ENCODE peak calls at places on chromosomes 2 and 18, in four cellular contexts. One of them, this sample, is unnamed.

GRCh38 chr2:3036432-3037125 is 341.0 kb downstream of the EIPR1 start:
- DNase-seq in endodermal cell: no peak
- DNase-seq in kidney: no peak
- DNase-seq in choroid plexus epithelial cell: no peak
- DNase-seq in this sample: no peak

GRCh38 chr2:75431757-75432156 is 129.0 kb downstream of the EVA1A start:
- DNase-seq in endodermal cell: no peak
- DNase-seq in kidney: no peak
- DNase-seq in choroid plexus epithelial cell: no peak
- DNase-seq in this sample: no peak

GRCh38 chr18:5546660-5547059 is 2.9 kb upstream of the EPB41L3 start:
- DNase-seq in endodermal cell: peak
- DNase-seq in kidney: no peak
- DNase-seq in choroid plexus epithelial cell: peak
- DNase-seq in this sample: no peak

GRCh38 chr2:105571445-105571987 is 172.7 kb upstream of the FHL2 start:
- DNase-seq in endodermal cell: no peak
- DNase-seq in kidney: peak
- DNase-seq in choroid plexus epithelial cell: no peak
- DNase-seq in this sample: no peak

GRCh38 chr2:215779912-215780311 is 233.4 kb downstream of the MREG start:
- DNase-seq in endodermal cell: no peak
- DNase-seq in kidney: no peak
- DNase-seq in choroid plexus epithelial cell: no peak
- DNase-seq in this sample: no peak

GRCh38 chr2:238657132-238658053 is 190.5 kb upstream of the TWIST2 start:
- DNase-seq in endodermal cell: peak
- DNase-seq in kidney: no peak
- DNase-seq in choroid plexus epithelial cell: peak
- DNase-seq in this sample: no peak

GRCh38 chr2:180983468-180984388 is 3.3 kb downstream of the UBE2E3 start:
- DNase-seq in endodermal cell: peak
- DNase-seq in kidney: no peak
- DNase-seq in choroid plexus epithelial cell: peak
- DNase-seq in this sample: peak

GRCh38 chr2:228875152-228875875 is 395.8 kb downstream of the PID1 start:
- DNase-seq in endodermal cell: no peak
- DNase-seq in kidney: no peak
- DNase-seq in choroid plexus epithelial cell: peak
- DNase-seq in this sample: no peak

GRCh38 chr2:128442053-128442751 is 123.5 kb upstream of the HS6ST1 start:
- DNase-seq in endodermal cell: peak
- DNase-seq in kidney: no peak
- DNase-seq in choroid plexus epithelial cell: peak
- DNase-seq in this sample: no peak

GRCh38 chr2:26337298-26337697 is 8.6 kb upstream of the SELENOI start:
- DNase-seq in endodermal cell: no peak
- DNase-seq in kidney: no peak
- DNase-seq in choroid plexus epithelial cell: no peak
- DNase-seq in this sample: no peak

GRCh38 chr2:11482473-11483031 is 16.6 kb upstream of the E2F6 start:
- DNase-seq in endodermal cell: peak
- DNase-seq in kidney: peak
- DNase-seq in choroid plexus epithelial cell: no peak
- DNase-seq in this sample: no peak

GRCh38 chr2:1586251-1586945 is 157.9 kb downstream of the PXDN start:
- DNase-seq in endodermal cell: no peak
- DNase-seq in kidney: peak
- DNase-seq in choroid plexus epithelial cell: no peak
- DNase-seq in this sample: no peak

GRCh38 chr2:1582891-1583341 is 161.4 kb downstream of the PXDN start:
- DNase-seq in endodermal cell: peak
- DNase-seq in kidney: no peak
- DNase-seq in choroid plexus epithelial cell: no peak
- DNase-seq in this sample: no peak

GRCh38 chr2:1584051-1584531 is 160.2 kb downstream of the PXDN start:
- DNase-seq in endodermal cell: peak
- DNase-seq in kidney: peak
- DNase-seq in choroid plexus epithelial cell: no peak
- DNase-seq in this sample: no peak

GRCh38 chr2:1585635-1586034 is 158.7 kb downstream of the PXDN start:
- DNase-seq in endodermal cell: peak
- DNase-seq in kidney: peak
- DNase-seq in choroid plexus epithelial cell: no peak
- DNase-seq in this sample: no peak

DNA sequence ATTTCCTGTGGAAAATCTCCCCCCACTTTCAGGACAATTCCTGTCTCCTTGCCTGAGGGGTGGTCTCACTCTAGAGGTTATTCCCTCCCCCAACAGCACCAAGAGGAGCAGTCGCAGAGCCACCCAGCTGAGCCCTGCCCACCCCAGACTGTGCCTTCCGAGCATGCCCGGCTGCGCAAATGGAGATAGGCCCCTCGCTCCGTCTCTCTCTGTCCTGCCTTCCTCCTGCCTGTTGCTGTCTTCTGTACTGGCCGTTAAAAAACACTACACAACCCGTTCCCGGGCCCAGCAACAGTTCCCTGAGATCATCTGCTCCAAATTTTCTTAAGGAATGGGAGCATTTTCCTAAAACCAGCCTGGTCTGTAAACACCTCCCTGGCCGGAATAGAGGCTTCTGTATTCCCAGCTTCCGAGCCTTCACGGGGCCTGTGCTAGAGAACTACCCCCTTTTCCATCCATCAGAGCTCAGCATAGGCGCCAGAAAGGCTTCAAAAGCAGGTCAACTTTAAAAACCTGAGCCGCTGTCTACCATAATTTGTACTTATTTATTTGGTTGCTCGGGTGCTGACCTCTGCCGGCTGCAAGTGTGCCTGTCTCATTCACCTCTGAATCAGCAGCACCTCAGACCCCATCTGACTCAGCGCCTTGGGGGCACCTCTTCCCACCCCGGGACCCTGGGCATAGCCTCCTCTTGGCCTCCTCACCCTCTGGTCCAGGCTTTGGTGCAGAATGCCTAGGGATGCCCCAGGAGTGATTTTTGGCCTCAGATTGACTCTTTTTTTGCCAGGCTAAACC is 159.4 kb downstream of the PXDN start:
- DNase-seq in endodermal cell: peak
- DNase-seq in kidney: no peak
- DNase-seq in choroid plexus epithelial cell: peak
- DNase-seq in this sample: no peak
- TF ChIP-seq CTCF in endodermal cell: no peak
- TF ChIP-seq CTCF in kidney: no peak
- TF ChIP-seq CTCF in choroid plexus epithelial cell: peak
- TF ChIP-seq CTCF in this sample: no peak

DNA sequence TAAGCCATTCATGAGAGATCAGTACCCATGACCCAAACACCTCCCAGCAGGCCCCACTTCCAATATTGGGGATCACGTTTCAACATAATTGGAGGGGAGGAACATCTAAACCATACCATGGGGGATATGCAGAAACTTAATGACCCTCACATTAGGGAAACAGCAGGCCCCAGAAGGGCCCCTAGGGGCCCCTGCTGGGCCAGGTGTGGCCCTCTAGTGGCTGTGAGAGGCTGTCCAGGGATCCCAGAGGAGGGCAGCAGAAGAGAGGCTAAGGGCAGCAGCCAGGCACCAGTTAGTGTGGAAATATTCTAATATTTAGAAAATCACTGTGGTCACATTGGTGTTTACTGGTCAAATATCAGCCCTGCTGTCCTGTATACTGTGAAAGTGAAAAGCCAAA is 49.3 kb upstream of the ANKRD44 start:
- DNase-seq in endodermal cell: peak
- DNase-seq in kidney: no peak
- DNase-seq in choroid plexus epithelial cell: no peak
- DNase-seq in this sample: no peak
- TF ChIP-seq CTCF in endodermal cell: peak
- TF ChIP-seq CTCF in kidney: no peak
- TF ChIP-seq CTCF in choroid plexus epithelial cell: no peak
- TF ChIP-seq CTCF in this sample: no peak

DNA sequence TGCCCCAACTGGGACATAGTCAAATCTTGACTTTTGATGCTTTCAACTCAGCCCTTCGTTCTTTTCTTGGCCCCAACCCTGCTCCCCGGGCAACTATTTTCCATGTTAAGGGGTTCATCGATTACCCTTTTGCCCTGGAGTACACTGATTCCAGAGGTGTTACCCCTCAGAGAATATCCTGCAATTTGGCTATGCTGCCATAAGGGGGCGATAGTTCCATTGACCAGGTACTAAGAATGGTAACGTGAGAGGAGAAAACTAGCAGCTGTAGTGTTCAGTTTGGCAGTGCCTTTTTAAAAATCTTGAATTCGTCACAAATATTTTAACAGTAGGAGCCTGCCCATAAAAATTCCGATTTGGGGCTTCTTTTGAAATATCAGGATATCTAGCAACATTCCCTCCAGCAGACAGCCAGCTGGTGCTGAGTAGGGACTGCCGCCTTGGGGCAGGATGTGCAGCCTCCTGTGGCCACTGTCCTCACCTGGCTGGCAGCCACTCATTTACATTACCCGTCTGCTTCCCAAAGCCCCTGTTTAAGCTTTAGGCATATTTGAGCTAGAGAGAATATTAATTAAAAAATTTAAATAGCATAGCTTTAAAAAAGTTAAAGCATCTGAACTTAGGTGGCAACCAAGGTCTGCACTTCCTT is 146.3 kb upstream of the SKOR2 start:
- DNase-seq in endodermal cell: peak
- DNase-seq in kidney: no peak
- DNase-seq in choroid plexus epithelial cell: no peak
- DNase-seq in this sample: no peak
- TF ChIP-seq CTCF in endodermal cell: peak
- TF ChIP-seq CTCF in kidney: no peak
- TF ChIP-seq CTCF in choroid plexus epithelial cell: no peak
- TF ChIP-seq CTCF in this sample: no peak

DNA sequence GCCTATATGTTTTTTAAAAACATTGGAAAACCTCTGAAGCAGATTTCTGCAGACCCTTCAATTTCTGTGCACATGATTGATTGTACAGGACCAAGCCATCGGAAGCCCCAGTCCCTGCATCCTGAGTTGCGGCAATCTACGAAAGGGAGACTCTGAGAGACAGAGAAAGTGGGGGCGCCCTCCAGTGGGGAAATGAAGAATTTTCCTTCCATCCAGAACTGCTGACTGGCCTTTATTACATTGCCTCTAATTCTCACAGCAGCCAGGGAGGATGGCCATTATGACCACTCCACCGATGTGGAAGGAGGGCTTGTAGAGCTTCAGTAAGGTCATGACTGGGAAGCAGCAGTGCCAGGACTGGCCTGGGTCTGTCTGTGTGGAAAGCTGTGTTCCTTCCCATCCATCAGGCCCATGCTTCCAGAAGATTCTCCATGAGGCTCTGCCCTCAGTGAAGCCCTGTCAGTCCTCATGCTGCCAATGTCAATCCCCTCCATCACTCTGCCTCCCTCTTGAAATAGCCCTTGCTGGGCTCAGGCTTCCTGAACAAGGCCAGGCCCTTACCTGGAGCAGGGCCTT is 20.0 kb upstream of the RESP18 start:
- DNase-seq in endodermal cell: peak
- DNase-seq in kidney: no peak
- DNase-seq in choroid plexus epithelial cell: peak
- DNase-seq in this sample: peak
- TF ChIP-seq CTCF in endodermal cell: peak
- TF ChIP-seq CTCF in kidney: peak
- TF ChIP-seq CTCF in choroid plexus epithelial cell: peak
- TF ChIP-seq CTCF in this sample: peak

DNA sequence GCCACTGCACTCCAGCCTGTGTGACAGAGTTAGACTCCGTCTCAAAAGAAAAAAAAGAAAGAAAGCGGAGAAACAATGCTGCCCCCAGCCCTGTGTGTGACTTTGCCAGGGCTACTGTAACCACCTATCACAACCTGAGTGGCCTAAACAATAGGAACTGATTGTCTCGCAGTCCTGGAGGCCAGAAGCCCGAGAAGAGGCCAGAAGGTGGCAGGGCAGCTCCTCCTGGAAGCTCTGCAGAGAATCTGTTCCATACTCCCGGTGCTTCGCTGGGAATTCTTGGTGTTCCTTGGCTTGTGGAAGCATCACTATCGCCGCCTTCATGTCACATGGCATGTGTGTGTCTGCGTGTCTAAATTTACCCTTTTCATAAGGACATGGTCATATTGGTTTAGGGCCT is 14.4 kb upstream of the RAB17 start:
- DNase-seq in endodermal cell: peak
- DNase-seq in kidney: no peak
- DNase-seq in choroid plexus epithelial cell: no peak
- DNase-seq in this sample: peak
- TF ChIP-seq CTCF in endodermal cell: peak
- TF ChIP-seq CTCF in kidney: peak
- TF ChIP-seq CTCF in choroid plexus epithelial cell: peak
- TF ChIP-seq CTCF in this sample: peak

DNA sequence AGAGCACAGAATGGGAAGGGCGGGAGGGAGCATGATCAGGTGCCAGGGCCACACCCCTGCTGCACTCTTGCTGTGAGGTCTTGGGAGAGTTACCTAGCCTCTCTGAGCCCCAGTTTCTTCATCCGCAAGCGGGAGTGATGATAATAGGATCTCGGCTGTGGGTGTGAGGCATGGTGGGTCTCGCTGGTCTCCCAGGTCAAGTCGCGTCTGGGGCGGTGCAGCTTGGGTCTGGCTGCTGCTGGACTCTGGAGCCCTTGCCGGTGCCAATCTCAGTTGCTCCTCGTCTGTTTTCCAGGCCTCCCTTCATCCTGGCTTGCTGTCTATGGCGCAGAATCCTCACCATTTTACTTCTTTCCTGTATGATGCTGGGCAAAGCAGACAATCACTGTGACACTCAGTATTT is 130.3 kb upstream of the RAB12 start:
- DNase-seq in endodermal cell: no peak
- DNase-seq in kidney: no peak
- DNase-seq in choroid plexus epithelial cell: no peak
- DNase-seq in this sample: no peak
- TF ChIP-seq CTCF in endodermal cell: no peak
- TF ChIP-seq CTCF in kidney: no peak
- TF ChIP-seq CTCF in choroid plexus epithelial cell: no peak
- TF ChIP-seq CTCF in this sample: no peak

GRCh38 chr18:49162226-49162848 is 211.6 kb upstream of the SMAD7 start:
- DNase-seq in endodermal cell: no peak
- DNase-seq in kidney: no peak
- DNase-seq in choroid plexus epithelial cell: no peak
- DNase-seq in this sample: no peak
- TF ChIP-seq CTCF in endodermal cell: no peak
- TF ChIP-seq CTCF in kidney: no peak
- TF ChIP-seq CTCF in choroid plexus epithelial cell: no peak
- TF ChIP-seq CTCF in this sample: no peak

DNA sequence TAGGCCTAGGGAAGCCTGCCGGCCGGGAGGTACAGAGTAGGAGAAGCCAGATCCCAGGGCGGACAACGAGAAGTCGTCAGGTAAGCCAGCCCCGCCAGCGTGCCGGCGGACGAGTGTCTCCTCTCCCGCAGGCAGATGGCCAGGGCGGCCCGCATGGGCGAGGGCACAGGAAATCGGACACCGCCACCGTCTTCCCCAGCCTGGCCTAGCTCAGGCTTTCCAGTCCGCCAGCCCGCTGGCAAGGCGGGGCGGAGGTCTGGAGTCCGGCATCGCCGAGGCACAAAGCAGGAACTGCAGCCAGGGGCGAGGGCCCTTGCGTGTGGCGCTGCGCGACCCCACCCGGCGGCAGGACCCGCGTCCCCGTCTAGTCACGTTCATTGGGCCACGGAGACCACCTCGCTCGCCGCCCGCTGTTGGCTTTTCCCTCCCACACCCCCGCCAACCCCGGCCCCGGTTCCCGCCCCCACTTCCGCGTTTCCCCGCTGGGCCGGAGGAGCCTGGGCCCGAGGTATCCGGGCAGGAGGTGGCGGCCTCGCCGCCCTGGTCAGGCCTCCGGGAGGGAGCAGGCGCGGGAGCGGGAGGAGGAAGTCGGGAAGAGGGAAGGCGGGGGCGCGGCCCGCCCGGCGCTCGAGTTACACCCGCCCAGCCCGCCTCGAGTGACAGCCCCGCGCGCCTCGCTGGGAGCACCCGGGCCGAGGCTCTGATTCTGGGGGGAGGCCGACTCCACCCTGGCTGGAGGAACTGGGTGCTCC is at the start of gene GPD2:
- DNase-seq in endodermal cell: peak
- DNase-seq in kidney: peak
- DNase-seq in choroid plexus epithelial cell: peak
- DNase-seq in this sample: peak
- TF ChIP-seq CTCF in endodermal cell: no peak
- TF ChIP-seq CTCF in kidney: no peak
- TF ChIP-seq CTCF in choroid plexus epithelial cell: no peak
- TF ChIP-seq CTCF in this sample: no peak

This sample was measured in Calu3.